ENCODE peak calls at places on chromosomes 2 and 18, in nine cellular contexts. One of them, this sample, is unnamed.

GRCh38 chr2:45353879-45354278 is 257.2 kb downstream of the SRBD1 start:
- DNase-seq in astrocyte: peak
- DNase-seq in neural progenitor cell: no peak
- DNase-seq in IMR-90: peak
- DNase-seq in nephron progenitor cell: no peak
- DNase-seq in AG04450: peak
- DNase-seq in heart left ventricle: no peak
- DNase-seq in choroid plexus epithelial cell: peak
- DNase-seq in sigmoid colon: no peak
- DNase-seq in this sample: peak

GRCh38 chr18:59469463-59470180 is 110.6 kb upstream of the LMAN1 start:
- DNase-seq in nephron progenitor cell: no peak
- DNase-seq in neural progenitor cell: no peak
- DNase-seq in IMR-90: no peak
- DNase-seq in sigmoid colon: no peak
- DNase-seq in heart left ventricle: peak
- DNase-seq in AG04450: no peak
- DNase-seq in astrocyte: no peak
- DNase-seq in choroid plexus epithelial cell: no peak
- DNase-seq in this sample: no peak

GRCh38 chr18:46264255-46264654 is 160.1 kb downstream of the HAUS1 start:
- DNase-seq in IMR-90: no peak
- DNase-seq in neural progenitor cell: peak
- DNase-seq in AG04450: no peak
- DNase-seq in choroid plexus epithelial cell: peak
- DNase-seq in astrocyte: no peak
- DNase-seq in heart left ventricle: no peak
- DNase-seq in nephron progenitor cell: no peak
- DNase-seq in sigmoid colon: no peak
- DNase-seq in this sample: no peak

GRCh38 chr2:46335404-46335965 is 38.3 kb downstream of the EPAS1 start:
- DNase-seq in heart left ventricle: peak
- DNase-seq in IMR-90: peak
- DNase-seq in astrocyte: peak
- DNase-seq in AG04450: no peak
- DNase-seq in choroid plexus epithelial cell: peak
- DNase-seq in nephron progenitor cell: peak
- DNase-seq in neural progenitor cell: peak
- DNase-seq in sigmoid colon: peak
- DNase-seq in this sample: no peak

GRCh38 chr18:33495278-33495677 is 54.8 kb upstream of the CCDC178 start:
- DNase-seq in astrocyte: peak
- DNase-seq in neural progenitor cell: peak
- DNase-seq in IMR-90: peak
- DNase-seq in heart left ventricle: no peak
- DNase-seq in nephron progenitor cell: peak
- DNase-seq in AG04450: no peak
- DNase-seq in choroid plexus epithelial cell: peak
- DNase-seq in sigmoid colon: no peak
- DNase-seq in this sample: no peak

GRCh38 chr2:55146266-55146665 is 85.8 kb downstream of the CLHC1 start:
- DNase-seq in choroid plexus epithelial cell: no peak
- DNase-seq in astrocyte: no peak
- DNase-seq in heart left ventricle: no peak
- DNase-seq in sigmoid colon: no peak
- DNase-seq in neural progenitor cell: no peak
- DNase-seq in AG04450: no peak
- DNase-seq in IMR-90: no peak
- DNase-seq in nephron progenitor cell: no peak
- DNase-seq in this sample: no peak

GRCh38 chr2:28155071-28155470 is 237.6 kb upstream of the FOSL2 start:
- DNase-seq in astrocyte: no peak
- DNase-seq in heart left ventricle: no peak
- DNase-seq in neural progenitor cell: no peak
- DNase-seq in choroid plexus epithelial cell: no peak
- DNase-seq in IMR-90: no peak
- DNase-seq in sigmoid colon: no peak
- DNase-seq in nephron progenitor cell: no peak
- DNase-seq in AG04450: no peak
- DNase-seq in this sample: no peak

GRCh38 chr2:154704991-154705390 is 6.5 kb downstream of the KCNJ3 start:
- DNase-seq in AG04450: no peak
- DNase-seq in sigmoid colon: no peak
- DNase-seq in heart left ventricle: no peak
- DNase-seq in choroid plexus epithelial cell: no peak
- DNase-seq in nephron progenitor cell: no peak
- DNase-seq in neural progenitor cell: no peak
- DNase-seq in astrocyte: no peak
- DNase-seq in IMR-90: no peak
- DNase-seq in this sample: no peak

GRCh38 chr2:119252186-119253113 is 28.8 kb downstream of the STEAP3 start:
- DNase-seq in neural progenitor cell: no peak
- DNase-seq in nephron progenitor cell: no peak
- DNase-seq in astrocyte: peak
- DNase-seq in choroid plexus epithelial cell: peak
- DNase-seq in sigmoid colon: no peak
- DNase-seq in IMR-90: peak
- DNase-seq in heart left ventricle: peak
- DNase-seq in AG04450: peak
- DNase-seq in this sample: peak

GRCh38 chr2:25042321-25043240 is 705 bp downstream of the EFR3B start:
- DNase-seq in astrocyte: peak
- DNase-seq in AG04450: no peak
- DNase-seq in IMR-90: peak
- DNase-seq in neural progenitor cell: peak
- DNase-seq in heart left ventricle: peak
- DNase-seq in sigmoid colon: peak
- DNase-seq in nephron progenitor cell: peak
- DNase-seq in choroid plexus epithelial cell: peak
- DNase-seq in this sample: no peak

GRCh38 chr18:79327199-79327545 is 68.6 kb upstream of the NFATC1 start:
- DNase-seq in nephron progenitor cell: no peak
- DNase-seq in choroid plexus epithelial cell: no peak
- DNase-seq in neural progenitor cell: no peak
- DNase-seq in sigmoid colon: no peak
- DNase-seq in astrocyte: no peak
- DNase-seq in AG04450: no peak
- DNase-seq in heart left ventricle: no peak
- DNase-seq in IMR-90: no peak
- DNase-seq in this sample: no peak

GRCh38 chr18:46407471-46408166 is 249.4 kb downstream of the LOXHD1 start:
- DNase-seq in sigmoid colon: peak
- DNase-seq in neural progenitor cell: no peak
- DNase-seq in nephron progenitor cell: no peak
- DNase-seq in IMR-90: peak
- DNase-seq in heart left ventricle: peak
- DNase-seq in AG04450: no peak
- DNase-seq in astrocyte: peak
- DNase-seq in choroid plexus epithelial cell: peak
- DNase-seq in this sample: no peak

GRCh38 chr2:127081826-127082633 is 24.9 kb downstream of the BIN1 start:
- DNase-seq in IMR-90: peak
- DNase-seq in sigmoid colon: no peak
- DNase-seq in astrocyte: no peak
- DNase-seq in choroid plexus epithelial cell: peak
- DNase-seq in AG04450: no peak
- DNase-seq in neural progenitor cell: no peak
- DNase-seq in heart left ventricle: no peak
- DNase-seq in nephron progenitor cell: peak
- DNase-seq in this sample: no peak

GRCh38 chr18:80191907-80192652 is 55.2 kb downstream of the PARD6G start:
- DNase-seq in heart left ventricle: no peak
- DNase-seq in nephron progenitor cell: no peak
- DNase-seq in IMR-90: no peak
- DNase-seq in neural progenitor cell: no peak
- DNase-seq in AG04450: no peak
- DNase-seq in choroid plexus epithelial cell: no peak
- DNase-seq in sigmoid colon: no peak
- DNase-seq in astrocyte: no peak
- DNase-seq in this sample: no peak

GRCh38 chr2:174681983-174682577 is 82.2 kb downstream of the CHRNA1 start:
- DNase-seq in AG04450: no peak
- DNase-seq in sigmoid colon: peak
- DNase-seq in nephron progenitor cell: peak
- DNase-seq in astrocyte: no peak
- DNase-seq in choroid plexus epithelial cell: no peak
- DNase-seq in IMR-90: no peak
- DNase-seq in neural progenitor cell: peak
- DNase-seq in heart left ventricle: peak
- DNase-seq in this sample: no peak

DNA sequence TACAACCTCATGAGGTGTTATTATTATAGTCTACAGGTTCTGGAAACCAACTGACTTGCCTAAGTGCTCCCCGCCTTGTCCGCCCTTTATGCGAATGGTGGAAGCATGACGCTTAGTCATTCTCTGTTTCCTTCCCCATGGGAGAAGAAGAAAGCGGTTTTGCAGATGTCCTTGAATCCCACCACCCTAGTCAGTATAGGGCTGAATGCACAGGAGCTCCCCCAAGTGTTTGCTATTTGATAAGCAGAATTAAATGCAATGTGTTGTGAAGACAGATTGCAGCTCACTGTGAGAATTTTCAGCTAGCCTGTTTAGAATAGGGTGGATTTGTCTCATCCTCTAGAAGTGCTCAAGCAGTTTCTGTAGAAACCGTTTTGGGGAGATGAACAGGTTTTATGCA is 652.0 kb downstream of the DCC start:
- DNase-seq in choroid plexus epithelial cell: peak
- DNase-seq in neural progenitor cell: peak
- DNase-seq in IMR-90: no peak
- DNase-seq in AG04450: no peak
- DNase-seq in sigmoid colon: no peak
- DNase-seq in heart left ventricle: no peak
- DNase-seq in nephron progenitor cell: no peak
- DNase-seq in astrocyte: no peak
- DNase-seq in this sample: no peak
- TF ChIP-seq CTCF in choroid plexus epithelial cell: peak
- TF ChIP-seq CTCF in neural progenitor cell: peak
- TF ChIP-seq CTCF in IMR-90: no peak
- TF ChIP-seq CTCF in AG04450: no peak
- TF ChIP-seq CTCF in sigmoid colon: no peak
- TF ChIP-seq CTCF in heart left ventricle: peak
- TF ChIP-seq CTCF in nephron progenitor cell: peak
- TF ChIP-seq CTCF in astrocyte: no peak
- TF ChIP-seq CTCF in this sample: no peak

DNA sequence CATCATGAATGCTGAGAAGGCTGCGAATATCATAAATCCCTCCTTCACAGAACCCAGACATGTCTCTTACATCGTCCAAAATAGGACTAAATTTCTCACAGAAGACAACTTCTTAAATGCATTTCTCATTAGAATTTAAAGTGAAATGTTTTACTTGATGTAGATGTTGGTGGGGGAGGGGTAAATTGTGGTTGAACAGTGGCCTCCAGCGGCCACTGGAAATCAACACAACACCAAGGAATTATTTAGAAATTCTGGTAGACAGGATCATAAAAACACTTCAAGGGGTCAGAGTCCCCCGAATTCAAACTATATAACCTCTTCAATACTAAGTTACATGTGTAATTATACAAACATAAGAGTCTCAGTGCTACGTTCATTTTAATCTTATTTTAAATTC is 135.9 kb downstream of the ABCA12 start:
- DNase-seq in IMR-90: peak
- DNase-seq in nephron progenitor cell: peak
- DNase-seq in heart left ventricle: no peak
- DNase-seq in astrocyte: peak
- DNase-seq in neural progenitor cell: peak
- DNase-seq in AG04450: peak
- DNase-seq in choroid plexus epithelial cell: peak
- DNase-seq in sigmoid colon: no peak
- DNase-seq in this sample: peak
- TF ChIP-seq CTCF in IMR-90: peak
- TF ChIP-seq CTCF in nephron progenitor cell: peak
- TF ChIP-seq CTCF in heart left ventricle: peak
- TF ChIP-seq CTCF in astrocyte: peak
- TF ChIP-seq CTCF in neural progenitor cell: peak
- TF ChIP-seq CTCF in AG04450: peak
- TF ChIP-seq CTCF in choroid plexus epithelial cell: peak
- TF ChIP-seq CTCF in sigmoid colon: no peak
- TF ChIP-seq CTCF in this sample: peak

GRCh38 chr2:168697668-168698121 is 104.7 kb upstream of the NOSTRIN start:
- DNase-seq in nephron progenitor cell: no peak
- DNase-seq in sigmoid colon: no peak
- DNase-seq in heart left ventricle: no peak
- DNase-seq in choroid plexus epithelial cell: peak
- DNase-seq in AG04450: no peak
- DNase-seq in neural progenitor cell: no peak
- DNase-seq in astrocyte: peak
- DNase-seq in IMR-90: peak
- DNase-seq in this sample: no peak
- TF ChIP-seq CTCF in nephron progenitor cell: no peak
- TF ChIP-seq CTCF in sigmoid colon: no peak
- TF ChIP-seq CTCF in heart left ventricle: peak
- TF ChIP-seq CTCF in choroid plexus epithelial cell: peak
- TF ChIP-seq CTCF in AG04450: no peak
- TF ChIP-seq CTCF in neural progenitor cell: no peak
- TF ChIP-seq CTCF in astrocyte: no peak
- TF ChIP-seq CTCF in IMR-90: no peak
- TF ChIP-seq CTCF in this sample: no peak

DNA sequence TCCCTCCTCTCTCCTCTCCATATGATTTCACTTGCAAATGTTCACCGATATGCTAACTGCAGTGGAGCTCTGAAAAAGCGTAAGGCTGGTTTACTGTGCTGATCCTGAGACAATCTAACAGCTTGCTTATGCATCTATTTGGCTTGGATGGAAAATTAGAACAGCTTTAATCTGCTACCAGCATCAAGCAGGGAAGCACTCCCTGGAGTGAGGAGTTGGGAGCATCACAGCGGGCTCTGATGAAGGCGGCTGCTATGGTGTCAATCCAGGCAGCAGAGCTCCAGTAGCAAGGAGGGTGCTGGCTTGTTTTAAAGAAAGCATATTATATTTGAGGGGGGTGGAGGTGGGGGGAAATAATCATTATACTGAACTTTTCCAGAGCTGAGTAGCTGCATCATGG is 159.1 kb upstream of the SMIM21 start:
- DNase-seq in neural progenitor cell: no peak
- DNase-seq in heart left ventricle: no peak
- DNase-seq in IMR-90: no peak
- DNase-seq in AG04450: no peak
- DNase-seq in astrocyte: no peak
- DNase-seq in sigmoid colon: no peak
- DNase-seq in nephron progenitor cell: no peak
- DNase-seq in choroid plexus epithelial cell: no peak
- DNase-seq in this sample: no peak
- TF ChIP-seq CTCF in neural progenitor cell: no peak
- TF ChIP-seq CTCF in heart left ventricle: no peak
- TF ChIP-seq CTCF in IMR-90: no peak
- TF ChIP-seq CTCF in AG04450: no peak
- TF ChIP-seq CTCF in astrocyte: no peak
- TF ChIP-seq CTCF in sigmoid colon: no peak
- TF ChIP-seq CTCF in nephron progenitor cell: no peak
- TF ChIP-seq CTCF in choroid plexus epithelial cell: no peak
- TF ChIP-seq CTCF in this sample: no peak

This sample was measured in AG09319.